ENCODE peak calls at places on chromosome 19, in nine cellular contexts. E is IMR-90, K is psoas muscle, B is heart left ventricle, H is cardiac muscle cell, A is thoracic aorta, N is tibial nerve, O is endodermal cell, W is colonic mucosa. G is an unnamed sample.

GRCh38 chr19:1967087-1967608 is 26.2 kb downstream of the CSNK1G2 start:
- DNase-seq in A (no peak), K (peak), N (no peak), O (no peak), B (no peak), W (no peak), H (no peak), E (no peak), G (no peak)

GRCh38 chr19:10620786-10621185 is 4.6 kb upstream of the SLC44A2 start:
- DNase-seq in O (no peak), H (no peak), K (no peak), N (no peak), E (no peak), A (no peak), W (no peak), B (no peak), G (no peak)

GRCh38 chr19:34676697-34677385 is at the start of gene SCGB2B2:
- DNase-seq in W (no peak), K (no peak), N (no peak), E (no peak), A (no peak), H (no peak), B (no peak), O (no peak), G (no peak)

GRCh38 chr19:10523135-10523636 is 5.9 kb upstream of the S1PR5 start:
- DNase-seq in O (no peak), A (no peak), E (no peak), N (no peak), K (no peak), W (no peak), B (no peak), H (no peak), G (no peak)

GRCh38 chr19:38686530-38686888 is 39.1 kb downstream of the ACTN4 start:
- DNase-seq in O (no peak), K (no peak), E (no peak), H (no peak), N (no peak), W (no peak), A (no peak), B (no peak), G (no peak)

GRCh38 chr19:14496849-14497346 is 971 bp upstream of the GIPC1 start:
- DNase-seq in A (no peak), W (no peak), E (no peak), K (no peak), O (peak), N (no peak), H (no peak), B (no peak), G (no peak)

GRCh38 chr19:33904681-33905080 is 108.0 kb downstream of the KCTD15 start:
- DNase-seq in A (no peak), O (peak), N (no peak), E (no peak), H (peak), W (no peak), B (peak), K (no peak), G (no peak)

GRCh38 chr19:42255766-42256750 is 1.1 kb upstream of the ERF start:
- DNase-seq in B (peak), N (no peak), O (peak), W (peak), K (peak), A (no peak), H (peak), E (peak), G (no peak)

GRCh38 chr19:14147797-14148605 is 11.6 kb upstream of the ASF1B start:
- DNase-seq in N (peak), O (peak), K (peak), E (peak), B (peak), H (peak), A (no peak), W (peak), G (peak)

GRCh38 chr19:40191836-40192646 is 815 bp downstream of the MAP3K10 start:
- DNase-seq in A (no peak), E (peak), W (peak), H (peak), B (peak), N (no peak), K (peak), O (peak), G (no peak)

GRCh38 chr19:34336781-34337271 is 28.2 kb upstream of the GPI start:
- DNase-seq in O (no peak), N (peak), K (no peak), E (peak), B (no peak), H (peak), W (no peak), A (no peak), G (peak)

GRCh38 chr19:16327911-16328823 is 3.5 kb downstream of the KLF2 start:
- DNase-seq in K (peak), O (no peak), A (peak), E (peak), N (peak), H (peak), B (peak), W (peak), G (peak)

GRCh38 chr19:12543855-12544254 is 7.4 kb downstream of the ZNF564 start:
- DNase-seq in K (no peak), O (no peak), N (no peak), B (no peak), A (no peak), H (peak), W (no peak), E (no peak), G (no peak)

GRCh38 chr19:14432817-14433453 is at the start of gene PKN1:
- DNase-seq in B (peak), H (peak), W (peak), K (peak), O (peak), N (no peak), A (no peak), E (no peak), G (peak)

GRCh38 chr19:45484273-45484945 is 12.4 kb downstream of the RTN2 start:
- DNase-seq in O (no peak), K (no peak), W (no peak), E (no peak), B (no peak), H (peak), A (no peak), N (no peak), G (no peak)

GRCh38 chr19:40723661-40724254 is 6.8 kb downstream of the ITPKC start:
- DNase-seq in W (no peak), O (no peak), A (no peak), E (no peak), H (no peak), K (no peak), N (no peak), B (no peak), G (no peak)

GRCh38 chr19:35119578-35119977 is 4.0 kb downstream of the FXYD3 start:
- DNase-seq in E (no peak), N (no peak), K (no peak), H (no peak), O (no peak), W (no peak), B (no peak), A (no peak), G (no peak)

GRCh38 chr19:18589380-18590272 is 1.0 kb downstream of the REX1BD start:
- DNase-seq in K (peak), H (peak), A (no peak), N (peak), W (peak), E (peak), B (peak), O (peak), G (no peak)

GRCh38 chr19:38691938-38692457 is 44.5 kb downstream of the ACTN4 start:
- DNase-seq in H (peak), K (peak), A (peak), E (peak), B (peak), W (no peak), O (no peak), N (no peak), G (no peak)

GRCh38 chr19:33259532-33259931 is 33.9 kb upstream of the SLC7A10 start:
- DNase-seq in A (no peak), K (no peak), H (peak), B (no peak), O (no peak), E (no peak), N (no peak), W (no peak), G (no peak)

GRCh38 chr19:55632463-55632834 is 8.1 kb upstream of the ZNF784 start:
- DNase-seq in W (peak), N (peak), E (peak), K (peak), A (peak), H (peak), B (peak), O (peak), G (peak)

GRCh38 chr19:44777715-44778347 is at the start of gene CBLC:
- DNase-seq in H (no peak), K (no peak), E (no peak), N (no peak), W (peak), A (no peak), B (no peak), O (peak), G (no peak)

GRCh38 chr19:6802336-6803035 is 30.0 kb downstream of the VAV1 start:
- DNase-seq in A (no peak), W (peak), N (peak), K (peak), E (no peak), B (peak), O (peak), H (peak), G (peak)

GRCh38 chr19:35403116-35403760 is 32.4 kb downstream of the GPR42 start:
- DNase-seq in A (no peak), N (no peak), O (no peak), E (no peak), H (peak), W (no peak), K (no peak), B (no peak), G (no peak)

GRCh38 chr19:2270157-2270571 is 11.8 kb downstream of the PEAK3 start:
- DNase-seq in O (no peak), W (peak), N (peak), A (no peak), H (no peak), B (peak), K (peak), E (no peak), G (no peak)

GRCh38 chr19:16319466-16319865 is 5.2 kb upstream of the KLF2 start:
- DNase-seq in H (peak), A (no peak), W (no peak), B (no peak), K (no peak), N (no peak), E (peak), O (no peak), G (peak)

GRCh38 chr19:9792191-9793050 is 23.9 kb upstream of the ZNF846 start:
- DNase-seq in A (peak), H (peak), W (peak), O (peak), E (peak), B (peak), K (peak), N (peak), G (peak)

GRCh38 chr19:42066075-42066754 is 3.8 kb downstream of the GRIK5 start:
- DNase-seq in A (no peak), N (no peak), H (peak), B (no peak), O (peak), K (no peak), W (no peak), E (peak), G (no peak)

GRCh38 chr19:45577111-45577905 is 7.3 kb downstream of the OPA3 start:
- DNase-seq in B (no peak), N (no peak), W (peak), K (peak), E (peak), O (peak), H (peak), A (no peak), G (no peak)

GRCh38 chr19:37506387-37507166 is at the start of gene ZNF793:
- DNase-seq in E (peak), O (peak), N (peak), A (peak), B (peak), W (peak), K (peak), H (peak), G (peak)

GRCh38 chr19:37986048-37986750 is 79.2 kb downstream of the SIPA1L3 start:
- DNase-seq in A (no peak), B (no peak), N (no peak), O (peak), H (no peak), K (no peak), E (no peak), W (no peak), G (no peak)

GRCh38 chr19:28067882-28068281 is 1145.1 kb downstream of the UQCRFS1 start:
- DNase-seq in A (no peak), O (no peak), W (no peak), K (no peak), E (no peak), N (no peak), B (no peak), H (no peak), G (no peak)

GRCh38 chr19:6500837-6501739 is 1.0 kb downstream of the TUBB4A start:
- DNase-seq in A (no peak), K (no peak), E (no peak), O (peak), H (no peak), N (no peak), W (no peak), B (no peak), G (no peak)

GRCh38 chr19:18700501-18701249 is 17.2 kb downstream of the CRTC1 start:
- DNase-seq in K (peak), W (peak), H (peak), E (peak), B (peak), N (peak), A (no peak), O (peak), G (peak)

GRCh38 chr19:29623726-29624488 is 17.8 kb downstream of the POP4 start:
- DNase-seq in A (no peak), E (no peak), O (no peak), K (no peak), B (no peak), H (no peak), W (no peak), N (no peak), G (no peak)

GRCh38 chr19:13689050-13689449 is 75.3 kb upstream of the MRI1 start:
- DNase-seq in H (peak), K (no peak), W (no peak), A (no peak), N (no peak), B (no peak), E (peak), O (peak), G (no peak)

GRCh38 chr19:887599-887998 is 5.4 kb downstream of the MED16 start:
- DNase-seq in K (no peak), W (no peak), B (no peak), E (no peak), H (no peak), O (no peak), N (no peak), A (no peak), G (no peak)

GRCh38 chr19:42172261-42172660 is 40.0 kb upstream of the POU2F2 start:
- DNase-seq in H (no peak), E (no peak), K (no peak), N (no peak), A (no peak), W (no peak), B (no peak), O (no peak), G (no peak)

DNA sequence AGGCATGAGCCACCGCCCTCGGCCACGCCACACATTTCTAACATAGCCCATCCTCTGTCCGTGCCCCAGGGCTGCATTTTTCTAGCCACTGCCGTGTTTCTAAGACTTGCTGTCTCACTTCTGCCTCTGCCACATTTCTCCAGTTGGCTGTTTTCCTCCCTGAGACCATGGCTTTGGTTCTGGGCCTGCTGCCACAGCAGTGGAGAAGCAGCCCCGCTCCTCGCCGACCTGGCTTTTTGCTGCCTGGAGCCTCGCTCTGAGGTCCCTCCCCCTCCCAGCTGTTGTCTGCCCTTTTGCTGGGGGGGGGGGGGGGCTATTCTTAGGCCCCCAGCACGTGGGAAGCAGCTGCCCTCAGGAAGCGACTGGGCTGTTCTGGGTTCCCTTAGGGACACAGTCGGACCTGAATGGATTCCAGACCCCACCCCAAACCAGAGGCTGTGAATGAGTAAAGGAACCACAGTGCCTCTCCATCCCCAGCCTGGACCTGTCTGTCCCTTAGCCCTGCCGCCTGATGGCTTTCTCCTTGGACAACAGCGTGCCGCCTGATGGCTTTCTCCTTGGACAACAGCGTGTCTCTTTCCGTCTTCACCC is 3.3 kb downstream of the GYS1 start:
- DNase-seq in N (no peak), K (peak), O (no peak), W (no peak), E (no peak), A (no peak), H (no peak), B (peak), G (no peak)
- H3K27ac ChIP-seq in N (no peak), K (peak), O (no peak), W (no peak), E (no peak), A (peak), H (no peak), B (peak), G (no peak)

GRCh38 chr19:17357724-17358123 is 19.4 kb downstream of the PLVAP start:
- DNase-seq in E (no peak), H (no peak), A (no peak), K (no peak), O (no peak), W (no peak), N (no peak), B (no peak), G (no peak)
- H3K27ac ChIP-seq in E (no peak), H (no peak), A (peak), K (peak), O (no peak), W (no peak), N (no peak), B (peak), G (no peak)

GRCh38 chr19:47106819-47107200 is 6.8 kb downstream of the ZC3H4 start:
- DNase-seq in H (peak), N (no peak), E (peak), B (no peak), O (no peak), W (no peak), K (no peak), A (no peak), G (no peak)
- H3K27ac ChIP-seq in H (peak), N (peak), E (peak), B (peak), O (peak), W (peak), K (peak), A (peak), G (peak)

GRCh38 chr19:48739400-48739825 is 997 bp downstream of the RASIP1 start:
- DNase-seq in N (no peak), W (no peak), A (no peak), H (no peak), B (peak), K (no peak), E (no peak), O (peak), G (no peak)
- H3K27ac ChIP-seq in N (peak), W (no peak), A (no peak), H (no peak), B (peak), K (peak), E (no peak), O (no peak), G (peak)

DNA sequence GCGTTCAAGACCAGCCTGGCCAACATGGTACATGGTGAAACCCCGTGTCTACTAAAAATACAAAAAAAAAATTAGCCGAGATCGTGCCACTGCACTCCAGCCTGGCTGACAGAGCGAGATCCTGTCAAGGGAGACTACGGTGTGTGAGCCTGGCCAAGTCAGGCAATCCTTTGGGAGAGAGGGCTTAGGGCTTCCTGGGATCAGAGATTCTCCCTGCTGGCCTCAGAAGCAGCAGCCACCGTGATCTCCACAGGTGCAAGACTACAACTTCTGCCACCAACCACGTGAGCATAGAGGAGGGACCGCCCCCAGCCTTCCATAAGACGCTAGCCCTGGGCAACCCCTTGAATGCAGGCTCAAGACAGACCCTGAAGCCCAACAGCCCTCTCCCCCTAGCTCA is 7.6 kb downstream of the MFSD12 start:
- DNase-seq in N (no peak), K (no peak), A (no peak), H (no peak), O (no peak), W (no peak), B (no peak), E (no peak), G (no peak)
- H3K27ac ChIP-seq in N (no peak), K (no peak), A (no peak), H (no peak), O (no peak), W (no peak), B (no peak), E (no peak), G (no peak)

DNA sequence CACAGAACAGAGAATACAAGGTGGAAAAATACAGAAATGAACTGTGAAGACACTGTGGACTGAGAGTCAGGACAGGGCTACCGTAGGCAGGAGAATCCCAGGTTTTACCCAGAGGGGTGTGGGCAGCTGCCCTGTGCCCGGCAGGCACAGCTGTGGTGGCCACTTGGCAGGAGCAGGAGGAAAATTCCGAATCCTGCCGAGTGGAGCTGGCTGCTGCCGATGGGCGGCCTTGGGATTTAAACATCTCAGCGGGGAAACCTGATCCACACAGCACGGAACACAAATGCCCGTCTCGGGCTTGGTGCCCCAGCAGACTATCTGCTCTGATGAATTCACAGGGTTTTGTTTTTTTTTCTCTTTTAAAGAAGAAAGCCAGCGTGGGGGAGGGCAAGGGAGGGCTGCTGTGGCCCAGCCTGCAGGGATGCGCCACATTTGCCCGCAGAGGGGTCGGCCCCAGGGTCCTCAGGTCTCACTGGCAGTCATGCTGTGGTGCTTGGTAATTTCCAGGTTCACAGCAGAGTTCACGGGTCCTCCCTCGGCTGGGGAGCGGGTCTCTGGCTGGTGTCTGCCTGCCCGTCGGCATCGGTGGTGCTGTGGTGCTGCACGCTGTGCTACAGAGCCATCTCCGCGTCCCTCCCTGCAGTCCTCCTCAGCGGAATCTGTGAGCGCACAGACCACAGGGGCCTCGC is 28.0 kb downstream of the MPND start:
- DNase-seq in H (no peak), O (peak), B (no peak), K (peak), E (no peak), A (no peak), N (no peak), W (no peak), G (no peak)
- H3K27ac ChIP-seq in H (no peak), O (peak), B (no peak), K (peak), E (no peak), A (no peak), N (peak), W (no peak), G (peak)

GRCh38 chr19:8601796-8602195 is 8.7 kb downstream of the ADAMTS10 start:
- DNase-seq in B (no peak), E (no peak), H (no peak), K (no peak), N (no peak), W (no peak), A (no peak), O (no peak), G (no peak)
- H3K27ac ChIP-seq in B (no peak), E (no peak), H (no peak), K (no peak), N (no peak), W (no peak), A (no peak), O (no peak), G (no peak)

G was measured in naive thymus-derived CD4-positive, alpha-beta T cell.